ENCODE peak calls at places on chromosome 22, in five cellular contexts. N is naive thymus-derived CD4-positive, alpha-beta T cell; S is activated CD4-positive, alpha-beta T cell treated with anti-CD3 and anti-CD28 coated beads for 48 hours; R is endothelial cell; G is stimulated activated CD4-positive, alpha-beta T cell treated with anti-CD3 and anti-CD28 coated beads, Interleukin-4, amount 100 ng/mL, for 48 hours. U is an unnamed sample.

GRCh38 chr22:48492371-48493320 is 1335.0 kb downstream of the BRD1 start:
- DNase-seq in N (no peak), S (peak; percentile 57), R (peak; percentile 70), G (peak; percentile 16), U (no peak)

GRCh38 chr22:50086526-50086925 is 1.3 kb upstream of the MLC1 start:
- DNase-seq in N (no peak), S (no peak), R (no peak), G (no peak), U (no peak)

GRCh38 chr22:29348956-29349355 is 33.5 kb upstream of the RASL10A start:
- DNase-seq in N (no peak), S (no peak), R (no peak), G (no peak), U (no peak)

GRCh38 chr22:50476819-50477344 is 2.0 kb upstream of the SBF1 start:
- DNase-seq in N (no peak), S (no peak), R (no peak), G (no peak), U (no peak)

GRCh38 chr22:40498454-40499186 is 128.2 kb downstream of the SGSM3 start:
- DNase-seq in N (no peak), S (no peak), R (no peak), G (no peak), U (no peak)

GRCh38 chr22:39355080-39355479 is 5.3 kb downstream of the SYNGR1 start:
- DNase-seq in N (no peak), S (no peak), R (no peak), G (no peak), U (no peak)

GRCh38 chr22:24553597-24554315 is 1.2 kb downstream of the GUCD1 start:
- DNase-seq in N (no peak), S (peak; percentile 11), R (no peak), G (no peak), U (no peak)

GRCh38 chr22:50621948-50622722 is 5.8 kb downstream of the ARSA start:
- DNase-seq in N (peak; percentile 49), S (peak; percentile 34), R (no peak), G (no peak), U (peak; percentile 25)

GRCh38 chr22:44033287-44033686 is 9.2 kb downstream of the PARVB start:
- DNase-seq in N (no peak), S (no peak), R (no peak), G (no peak), U (no peak)

GRCh38 chr22:46730568-46731245 is 7.3 kb downstream of the CERK start:
- DNase-seq in N (no peak), S (no peak), R (no peak), G (no peak), U (no peak)

GRCh38 chr22:44881624-44882023 is 128.2 kb downstream of the PHF21B start:
- DNase-seq in N (no peak), S (no peak), R (no peak), G (no peak), U (no peak)

GRCh38 chr22:29224121-29224858 is 18.6 kb downstream of the EMID1 start:
- DNase-seq in N (no peak), S (no peak), R (no peak), G (no peak), U (no peak)